ENCODE peak calls at places on chromosomes 7 and 10, in eight cellular contexts. Y is IMR-90, I is MM.1S, F is suprapubic skin, B is kidney, Z is ovary, S is astrocyte, Q is BJ. H is an unnamed sample.

GRCh38 chr7:102454423-102454822 is 10.2 kb downstream of the ALKBH4 start:
- DNase-seq in Y (no peak), Z (no peak), F (no peak), B (peak; percentile 72), S (no peak), Q (no peak), I (peak; percentile 1), H (no peak)

GRCh38 chr7:71486856-71487628 is 355.1 kb downstream of the GALNT17 start:
- DNase-seq in Z (no peak), B (no peak), S (peak; percentile 73), F (no peak), Y (no peak), Q (no peak), I (no peak), H (peak; percentile 20)

GRCh38 chr7:87219545-87220025 is at the start of gene TMEM243:
- DNase-seq in Q (no peak), B (peak; percentile 95), Y (peak; percentile 68), S (peak; percentile 65), I (peak; percentile 88), F (peak; percentile 90), Z (peak; percentile 77), H (peak; percentile 62)

GRCh38 chr7:33868151-33868550 is 37.2 kb upstream of the BMPER start:
- DNase-seq in B (no peak), Y (peak; percentile 69), Q (peak; percentile 80), F (no peak), I (no peak), S (peak; percentile 47), Z (no peak), H (peak; percentile 79)

GRCh38 chr7:33813331-33813730 is 92.0 kb upstream of the BMPER start:
- DNase-seq in Z (no peak), S (peak; percentile 75), B (no peak), I (no peak), Q (no peak), F (no peak), Y (no peak), H (no peak)

GRCh38 chr7:83130623-83131545 is 31.8 kb downstream of the PCLO start:
- DNase-seq in B (no peak), Y (no peak), I (no peak), F (no peak), Q (no peak), S (peak; percentile 16), Z (no peak), H (peak; percentile 3)

GRCh38 chr10:104128214-104128613 is 6.2 kb downstream of the SFR1 start:
- DNase-seq in Z (no peak), I (no peak), S (peak; percentile 20), F (no peak), B (no peak), Q (no peak), Y (peak; percentile 41), H (peak; percentile 59)

GRCh38 chr7:151309306-151309705 is 32.3 kb upstream of the NUB1 start:
- DNase-seq in Z (no peak), S (peak; percentile 89), I (no peak), F (no peak), Q (peak; percentile 30), B (no peak), Y (peak; percentile 80), H (peak; percentile 54)

GRCh38 chr7:40659231-40659630 is 524.4 kb downstream of the SUGCT start:
- DNase-seq in B (no peak), Q (no peak), I (no peak), Y (peak; percentile 13), S (no peak), F (no peak), Z (no peak), H (peak; percentile 50)

GRCh38 chr10:119250641-119251314 is 43.4 kb downstream of the GRK5 start:
- DNase-seq in S (peak; percentile 95), Z (no peak), Y (peak; percentile 98), Q (peak; percentile 59), F (no peak), I (no peak), B (no peak), H (peak; percentile 74)

GRCh38 chr7:122597277-122597676 is 101.6 kb downstream of the RNF133 start:
- DNase-seq in S (no peak), F (no peak), B (no peak), I (no peak), Q (no peak), Y (no peak), Z (no peak), H (no peak)

GRCh38 chr7:75971309-75971960 is 23.0 kb downstream of the TMEM120A start:
- DNase-seq in I (no peak), B (no peak), Z (no peak), F (no peak), Y (no peak), Q (no peak), S (no peak), H (no peak)

GRCh38 chr10:122577311-122577885 is 16.8 kb downstream of the DMBT1 start:
- DNase-seq in F (no peak), Y (no peak), Z (no peak), S (no peak), Q (no peak), I (no peak), B (no peak), H (no peak)

GRCh38 chr10:89283988-89284475 is 17.8 kb upstream of the IFIT2 start:
- DNase-seq in Y (peak; percentile 81), B (peak; percentile 86), Z (peak; percentile 71), Q (peak; percentile 92), S (peak; percentile 70), F (no peak), I (no peak), H (peak; percentile 92)

GRCh38 chr7:105330526-105330925 is 58.2 kb downstream of the SRPK2 start:
- DNase-seq in I (no peak), B (no peak), S (no peak), Y (no peak), Q (no peak), Z (no peak), F (no peak), H (no peak)

GRCh38 chr7:105339404-105340316 is 49.1 kb downstream of the SRPK2 start:
- DNase-seq in B (no peak), Z (no peak), Y (no peak), S (no peak), F (no peak), I (no peak), Q (no peak), H (no peak)

GRCh38 chr7:105337529-105337928 is 51.2 kb downstream of the SRPK2 start:
- DNase-seq in F (no peak), S (no peak), Z (no peak), Q (no peak), B (no peak), I (no peak), Y (no peak), H (no peak)

GRCh38 chr7:105336009-105336408 is 52.7 kb downstream of the SRPK2 start:
- DNase-seq in S (no peak), I (no peak), B (no peak), F (no peak), Z (no peak), Q (no peak), Y (peak; percentile 20), H (no peak)
- TF ChIP-seq CTCF in S (peak; percentile 30), I (peak; percentile 35), B (peak; percentile 9), F (peak; percentile 19), Z (no peak), Q (no peak), Y (peak; percentile 37), H (no peak)

DNA sequence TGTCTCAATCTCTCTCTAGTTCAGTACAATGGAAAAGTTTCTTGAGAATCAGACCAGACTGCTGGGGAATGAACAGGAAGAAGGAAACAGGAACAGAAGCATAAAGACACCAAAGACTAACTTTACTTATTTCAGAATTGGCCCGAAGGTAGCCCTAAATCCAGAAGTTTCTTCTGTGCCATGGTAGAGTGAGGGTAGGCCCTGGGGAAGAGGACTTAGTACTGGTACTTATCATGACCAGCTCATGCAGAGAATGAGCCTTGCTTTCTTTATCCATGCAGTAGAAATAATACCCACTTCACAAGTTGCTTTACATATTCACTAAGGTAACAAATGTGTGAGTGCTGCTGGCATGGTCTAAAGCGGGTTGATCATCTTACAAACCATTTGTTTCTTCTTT is 153.8 kb downstream of the CELF2 start:
- DNase-seq in Q (no peak), I (peak; percentile 30), B (no peak), S (no peak), Z (no peak), Y (no peak), F (no peak), H (no peak)
- H3K4me3 ChIP-seq in Q (no peak overlapping the region), I (peak overlapping the region; percentile 93), B (no peak overlapping the region), S (no peak overlapping the region), Z (no peak overlapping the region), Y (no peak overlapping the region), F (peak overlapping the region; percentile 59), H (no peak overlapping the region)

GRCh38 chr7:35802102-35802466 is 1.2 kb downstream of the SEPTIN7 start:
- DNase-seq in I (peak; percentile 21), Q (no peak), S (no peak), Z (no peak), F (no peak), Y (no peak), B (no peak), H (no peak)
- TF ChIP-seq CTCF in I (no peak), Q (no peak), S (no peak), Z (no peak), F (no peak), Y (no peak), B (no peak), H (no peak)

DNA sequence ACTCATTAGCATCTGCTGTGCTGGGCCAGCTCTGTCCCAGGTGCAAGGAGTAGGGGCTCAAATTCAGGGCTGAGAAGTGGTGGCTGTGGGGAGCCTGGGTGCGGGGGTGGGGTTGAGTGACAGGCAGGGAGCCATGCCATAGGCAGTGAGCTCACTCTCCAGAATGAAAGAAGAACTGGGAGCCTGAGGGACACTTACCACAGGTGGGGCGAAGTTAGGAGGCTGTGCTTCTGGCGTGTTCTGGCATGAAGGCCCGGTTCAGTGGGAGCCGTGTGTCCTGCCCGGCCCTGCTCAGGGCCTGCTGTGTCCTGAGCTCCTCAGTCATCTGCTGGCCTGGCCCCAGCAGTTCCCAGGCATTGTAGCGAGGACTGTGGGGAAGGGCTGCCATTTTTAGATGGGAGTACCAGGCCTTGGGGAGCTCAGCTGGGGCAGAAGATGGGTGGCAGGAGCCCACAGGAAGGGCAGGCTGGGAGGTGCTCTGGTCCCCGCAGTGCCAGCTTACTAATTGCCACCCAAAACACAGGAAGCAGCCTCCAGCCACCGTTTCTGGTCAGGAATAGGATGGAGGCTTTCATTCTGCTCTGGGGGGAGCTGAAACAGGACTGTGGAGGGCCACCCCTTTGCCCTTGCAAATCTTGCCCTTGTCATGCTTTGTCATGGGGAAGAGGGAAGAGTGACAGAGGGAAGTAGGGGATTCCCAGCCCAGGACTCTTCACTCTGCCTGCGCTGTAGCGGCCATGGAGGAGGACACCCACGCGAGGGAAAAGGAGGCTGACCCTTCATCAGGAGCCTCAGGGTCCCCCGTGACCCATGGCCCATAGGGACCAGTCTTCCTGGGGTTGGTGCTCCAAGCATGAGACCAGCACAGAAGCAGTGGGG is 62.2 kb downstream of the MKI67 start:
- DNase-seq in I (no peak), B (peak; percentile 60), Z (no peak), Q (no peak), S (no peak), F (peak; percentile 55), Y (no peak), H (no peak)
- H3K4me3 ChIP-seq in I (peak overlapping the region; percentile 41), B (no peak overlapping the region), Z (no peak overlapping the region), Q (no peak overlapping the region), S (no peak overlapping the region), F (no peak overlapping the region), Y (no peak overlapping the region), H (no peak overlapping the region)